ENCODE peak calls at places on chromosomes 2 and 18, in five cellular contexts. C is ovary, Q is HepG2, T is transverse colon, X is stomach. R is an unnamed sample. For H3K36me3, the result is how much of the 10 kb centered on the place peaks cover.

GRCh38 chr2:149082781-149083180 is 44.3 kb downstream of the LYPD6B start:
- DNase-seq in X (no peak), T (no peak), Q (no peak), C (no peak), R (no peak)

GRCh38 chr18:46414863-46415262 is 242.2 kb downstream of the LOXHD1 start:
- DNase-seq in X (no peak), Q (no peak), T (no peak), C (no peak), R (no peak)

GRCh38 chr2:238120463-238121298 is 17.8 kb upstream of the KLHL30 start:
- DNase-seq in X (no peak), Q (no peak), C (no peak), T (no peak), R (no peak)

GRCh38 chr18:44584900-44585299 is 95.8 kb upstream of the SETBP1 start:
- DNase-seq in Q (no peak), X (no peak), T (no peak), C (no peak), R (no peak)

GRCh38 chr2:220393717-220394116 is 766.3 kb downstream of the SLC4A3 start:
- DNase-seq in C (no peak), Q (no peak), X (no peak), T (no peak), R (no peak)

GRCh38 chr2:102235491-102235890 is 48.7 kb downstream of the IL1RL2 start:
- DNase-seq in T (no peak), Q (peak), X (no peak), C (no peak), R (no peak)

GRCh38 chr18:48992791-48993555 is 42.2 kb upstream of the SMAD7 start:
- DNase-seq in X (no peak), T (no peak), Q (no peak), C (no peak), R (no peak)

GRCh38 chr18:424071-424868 is 76.2 kb downstream of the COLEC12 start:
- DNase-seq in Q (no peak), C (no peak), T (no peak), X (no peak), R (no peak)

GRCh38 chr2:238914648-238915015 is 66.7 kb downstream of the TWIST2 start:
- DNase-seq in X (no peak), T (no peak), Q (no peak), C (peak), R (peak)

GRCh38 chr18:61589724-61590065 is 256.5 kb downstream of the CDH20 start:
- DNase-seq in Q (no peak), X (no peak), T (no peak), C (no peak), R (no peak)

GRCh38 chr2:181850914-181851560 is 40.5 kb upstream of the ITPRID2 start:
- DNase-seq in C (no peak), Q (no peak), X (no peak), T (no peak), R (no peak)

GRCh38 chr2:121356058-121356640 is 71.1 kb upstream of the TFCP2L1 start:
- DNase-seq in C (no peak), T (peak), Q (peak), X (peak), R (peak)

GRCh38 chr18:32730620-32731021 is 42.2 kb downstream of the KLHL14 start:
- DNase-seq in Q (no peak), X (no peak), C (no peak), T (no peak), R (no peak)

GRCh38 chr2:45964226-45964841 is 312.9 kb downstream of the PRKCE start:
- DNase-seq in X (peak), T (peak), Q (peak), C (peak), R (peak)
- TF ChIP-seq POLR2A in X (no peak), T (peak), Q (no peak), C (no peak), R (no peak)

GRCh38 chr18:74444104-74444503 is 13.0 kb downstream of the DIPK1C start:
- DNase-seq in T (no peak), C (no peak), Q (no peak), X (no peak), R (no peak)

GRCh38 chr18:74446631-74447403 is 10.3 kb downstream of the DIPK1C start:
- DNase-seq in C (no peak), T (no peak), Q (no peak), X (no peak), R (no peak)

GRCh38 chr18:74445585-74445984 is 11.5 kb downstream of the DIPK1C start:
- DNase-seq in T (no peak), Q (no peak), C (no peak), X (no peak), R (no peak)

GRCh38 chr18:74447404-74448152 is 9.5 kb downstream of the DIPK1C start:
- DNase-seq in T (no peak), C (no peak), Q (no peak), X (no peak), R (no peak)

DNA sequence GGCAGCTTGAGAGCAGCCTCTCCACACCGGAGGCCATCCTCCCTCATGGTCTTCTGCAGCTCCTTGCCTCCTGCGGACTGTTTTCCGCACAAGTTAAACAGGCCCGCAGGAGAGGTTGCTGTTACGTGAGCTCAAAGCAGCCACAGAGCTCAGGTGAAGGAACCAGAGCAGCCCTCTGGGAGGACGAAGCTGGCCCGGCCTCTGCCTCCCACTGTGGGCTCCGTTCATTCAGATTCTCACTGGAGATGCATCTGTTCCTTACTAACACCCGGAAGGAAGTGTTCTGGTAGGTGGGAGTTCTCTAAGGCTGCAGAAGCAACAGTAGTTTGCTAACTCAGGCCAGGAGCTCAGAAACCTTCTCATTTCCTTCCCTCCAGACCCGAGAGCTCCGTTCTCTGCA is 10.9 kb downstream of the DIPK1C start:
- DNase-seq in Q (no peak), C (no peak), X (no peak), T (no peak), R (no peak)
- H3K36me3 ChIP-seq in Q (under half), C (under half), X (under half), T (under half), R (under half)

GRCh38 chr18:23428821-23429220 is 24.3 kb upstream of the RIOK3 start:
- DNase-seq in X (no peak), T (no peak), Q (no peak), C (no peak), R (no peak)

GRCh38 chr18:23421277-23421676 is 31.8 kb upstream of the RIOK3 start:
- DNase-seq in Q (peak), T (peak), C (no peak), X (peak), R (no peak)

GRCh38 chr18:23424616-23425015 is 28.5 kb upstream of the RIOK3 start:
- DNase-seq in T (no peak), X (no peak), Q (no peak), C (no peak), R (no peak)

GRCh38 chr18:23422751-23423418 is 30.2 kb upstream of the RIOK3 start:
- DNase-seq in T (peak), C (no peak), X (peak), Q (peak), R (no peak)
- TF ChIP-seq EP300 in T (no peak), C (no peak), X (no peak), Q (no peak), R (no peak)

GRCh38 chr2:105746177-105747080 is 1.7 kb downstream of the NCK2 start:
- DNase-seq in C (peak), T (peak), Q (peak), X (peak), R (no peak)
- TF ChIP-seq POLR2A in C (no peak), T (peak), Q (no peak), X (no peak), R (no peak)

GRCh38 chr2:221461911-221462310 is 110.2 kb downstream of the EPHA4 start:
- DNase-seq in Q (no peak), T (no peak), X (no peak), C (no peak), R (no peak)
- H3K36me3 ChIP-seq in Q (under half), T (under half), X (under half), C (under half), R (under half)

DNA sequence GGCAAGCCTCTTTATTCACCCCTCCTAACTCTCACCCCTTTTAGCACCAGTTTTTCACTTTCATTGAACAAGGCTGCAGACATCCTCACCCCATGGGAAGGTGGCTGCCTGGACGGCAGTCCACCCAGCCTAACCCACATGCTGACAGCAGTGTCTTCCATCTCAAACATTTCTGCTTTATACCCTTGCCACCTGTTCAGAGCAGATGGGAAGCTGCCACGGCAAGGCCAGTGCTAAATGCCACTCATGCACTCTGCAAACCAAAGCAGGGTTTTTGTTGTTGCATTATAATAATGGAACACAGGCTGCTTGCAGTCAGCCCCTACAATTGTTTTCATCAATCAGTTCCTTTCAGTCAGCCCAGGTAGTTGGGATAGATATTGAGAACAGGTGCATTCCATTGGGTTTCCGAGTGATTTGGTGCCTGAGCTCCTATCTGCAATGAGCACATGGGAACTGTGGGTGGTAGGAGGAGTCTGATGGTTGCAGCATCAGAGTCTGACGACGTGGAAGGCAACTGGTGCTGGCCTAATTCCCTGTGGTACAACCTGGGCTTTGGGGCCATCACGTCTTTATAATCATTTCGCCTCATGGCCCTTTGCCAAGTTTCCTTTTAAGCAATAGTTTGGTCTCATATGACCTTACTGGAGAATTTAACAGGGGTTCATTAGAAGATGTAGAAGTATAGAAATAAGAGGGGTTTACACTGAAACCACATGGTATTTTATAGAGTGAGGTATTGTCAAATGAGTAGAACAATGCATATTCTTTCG is 252.5 kb upstream of the SP5 start:
- DNase-seq in X (no peak), C (no peak), Q (no peak), T (no peak), R (no peak)
- TF ChIP-seq EP300 in X (no peak), C (no peak), Q (no peak), T (no peak), R (no peak)

DNA sequence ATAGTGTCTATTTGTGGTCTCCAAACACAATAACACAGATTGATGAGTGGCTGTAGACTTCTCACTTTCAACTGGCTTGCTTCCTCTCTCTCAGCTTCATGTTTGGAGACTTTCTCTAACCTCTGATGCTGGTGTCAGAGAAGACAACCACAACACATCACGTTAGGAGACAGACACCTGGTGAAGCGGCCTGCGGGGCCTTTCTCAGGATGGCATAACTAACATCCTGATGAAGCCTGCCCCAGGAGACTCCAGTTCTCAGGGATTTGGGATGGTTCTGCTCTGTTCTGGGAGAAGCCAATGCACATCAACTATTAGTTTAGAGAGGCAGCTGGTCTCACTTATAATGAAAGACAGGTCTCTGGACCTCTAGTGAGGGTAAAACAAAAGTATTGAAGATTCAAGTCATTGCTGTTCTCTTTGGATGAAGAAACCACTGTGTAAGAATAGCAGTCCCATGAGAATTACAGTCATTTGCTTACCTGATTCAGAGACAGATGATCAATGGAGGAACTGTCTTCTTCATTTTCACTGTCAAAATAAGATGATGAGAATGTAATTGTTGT is 2.0 kb downstream of the IL1A start:
- DNase-seq in Q (no peak), T (no peak), X (no peak), C (no peak), R (no peak)
- TF ChIP-seq POLR2A in Q (no peak), T (no peak), X (no peak), C (no peak), R (no peak)

GRCh38 chr18:76952747-76953146 is 130.4 kb downstream of the ZNF236 start:
- DNase-seq in C (no peak), T (no peak), Q (no peak), X (no peak), R (no peak)

GRCh38 chr18:76951600-76952247 is 129.4 kb downstream of the ZNF236 start:
- DNase-seq in C (no peak), X (no peak), T (no peak), Q (no peak), R (no peak)

GRCh38 chr18:76955529-76956170 is 133.3 kb downstream of the ZNF236 start:
- DNase-seq in X (peak), C (no peak), T (peak), Q (no peak), R (no peak)

GRCh38 chr18:76956648-76957047 is 134.3 kb downstream of the ZNF236 start:
- DNase-seq in C (no peak), T (no peak), X (peak), Q (no peak), R (no peak)

DNA sequence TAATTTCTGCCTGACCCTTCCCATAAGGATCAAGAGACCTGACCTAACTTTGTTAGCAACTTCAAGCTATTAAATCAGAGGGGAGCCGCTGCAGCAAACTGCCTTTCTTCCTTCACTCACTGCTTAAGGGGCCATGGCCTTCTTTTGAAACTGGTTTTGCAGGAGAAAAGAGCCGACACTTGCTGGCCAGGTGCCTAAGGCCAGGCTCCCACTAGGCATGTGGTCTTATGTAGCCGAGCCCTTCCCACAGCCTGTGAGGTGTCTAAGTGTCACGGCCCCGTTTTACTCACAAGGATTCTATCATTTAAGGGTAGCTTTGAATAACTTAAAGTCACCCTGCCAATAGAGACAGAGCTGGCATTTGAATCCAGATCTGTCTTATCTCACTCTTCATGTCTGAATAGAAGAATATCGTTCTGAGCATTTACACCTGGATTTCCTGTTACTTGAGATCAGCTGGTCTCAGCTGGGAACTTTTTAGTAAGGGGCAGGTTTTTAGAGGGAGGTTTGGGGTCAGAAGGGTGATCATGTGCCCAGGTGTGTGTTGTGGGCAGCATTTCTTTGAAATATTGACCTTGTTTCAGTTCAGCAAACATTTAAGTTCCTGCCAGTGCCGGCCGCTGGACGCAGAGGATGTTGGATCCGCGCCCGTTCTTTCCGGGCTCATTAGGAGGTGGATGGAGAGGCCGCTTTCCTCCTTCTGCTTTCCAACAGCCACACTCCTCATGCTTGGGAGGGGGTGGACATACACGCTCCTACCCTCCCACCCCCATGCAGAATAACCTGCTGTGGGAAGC is 131.0 kb downstream of the ZNF236 start:
- DNase-seq in X (peak), Q (no peak), T (peak), C (peak), R (peak)
- H3K36me3 ChIP-seq in X (under half), Q (under half), T (under half), C (under half), R (under half)

GRCh38 chr2:8103085-8103708 is 578.7 kb upstream of the ID2 start:
- DNase-seq in X (no peak), Q (peak), T (no peak), C (no peak), R (no peak)
- TF ChIP-seq EP300 in X (no peak), Q (peak), T (no peak), C (no peak), R (no peak)

GRCh38 chr2:74222300-74222650 is 23.9 kb downstream of the MTHFD2 start:
- DNase-seq in X (no peak), C (no peak), Q (no peak), T (no peak), R (no peak)
- TF ChIP-seq POLR2A in X (no peak), C (no peak), Q (peak), T (no peak), R (no peak)

R was measured in sigmoid colon.